ENCODE peak calls at places on chromosomes 11 and 22, in seven cellular contexts. U is brain microvascular endothelial cell, I is MM.1S, H is lower lobe of right lung, B is uterus, J is heart left ventricle, D is testis. O is an unnamed sample.

GRCh38 chr11:13595166-13595565 is 73.3 kb upstream of the FAR1 start:
- DNase-seq in B (no peak), J (no peak), U (peak; percentile 36), I (no peak), H (no peak), D (no peak), O (no peak)

GRCh38 chr11:34926101-34926830 is 9.8 kb downstream of the PDHX start:
- DNase-seq in J (no peak), I (peak; percentile 47), B (no peak), H (no peak), U (peak; percentile 24), D (no peak), O (no peak)

GRCh38 chr11:116467809-116468208 is 305.0 kb downstream of the BUD13 start:
- DNase-seq in I (no peak), U (no peak), H (no peak), J (no peak), D (no peak), B (no peak), O (no peak)

GRCh38 chr11:122317337-122317736 is 201.3 kb upstream of the BLID start:
- DNase-seq in H (no peak), B (peak; percentile 22), I (no peak), D (no peak), J (no peak), U (peak; percentile 79), O (no peak)

GRCh38 chr11:35259529-35259928 is 120.6 kb downstream of the CD44 start:
- DNase-seq in D (no peak), J (no peak), B (no peak), H (no peak), I (no peak), U (no peak), O (no peak)

GRCh38 chr11:10930224-10930960 is 72.5 kb upstream of the ZBED5 start:
- DNase-seq in B (no peak), D (peak; percentile 36), U (peak; percentile 4), H (no peak), I (no peak), J (no peak), O (no peak)

GRCh38 chr11:73582636-73583035 is 15.3 kb downstream of the FAM168A start:
- DNase-seq in I (no peak), U (no peak), H (no peak), J (no peak), B (no peak), D (no peak), O (no peak)

GRCh38 chr11:129785383-129786111 is 30.1 kb upstream of the TMEM45B start:
- DNase-seq in J (no peak), H (no peak), B (no peak), U (no peak), I (no peak), D (no peak), O (no peak)

GRCh38 chr22:30430933-30431332 is 5.4 kb downstream of the MTFP1 start:
- DNase-seq in B (no peak), U (no peak), D (no peak), J (no peak), I (no peak), H (no peak), O (no peak)

GRCh38 chr11:66112640-66113098 is 42.6 kb downstream of the PACS1 start:
- DNase-seq in U (peak; percentile 63), B (no peak), J (peak; percentile 35), I (no peak), H (no peak), D (no peak), O (no peak)
- H3K4me3 ChIP-seq in U (no peak overlapping the region), B (no peak overlapping the region), J (no peak overlapping the region), I (no peak overlapping the region), H (no peak overlapping the region), D (no peak overlapping the region), O (no peak overlapping the region)

GRCh38 chr22:42007922-42008321 is 9.3 kb downstream of the WBP2NL start:
- DNase-seq in U (no peak), I (no peak), J (no peak), D (no peak), H (no peak), B (no peak), O (no peak)
- H3K27me3 ChIP-seq in U (no peaks in the 10 kb centered on the region), I (no peaks in the 10 kb centered on the region), J (no peaks in the 10 kb centered on the region), D (no peaks in the 10 kb centered on the region), H (no peaks in the 10 kb centered on the region), B (no peaks in the 10 kb centered on the region), O (no peaks in the 10 kb centered on the region)

DNA sequence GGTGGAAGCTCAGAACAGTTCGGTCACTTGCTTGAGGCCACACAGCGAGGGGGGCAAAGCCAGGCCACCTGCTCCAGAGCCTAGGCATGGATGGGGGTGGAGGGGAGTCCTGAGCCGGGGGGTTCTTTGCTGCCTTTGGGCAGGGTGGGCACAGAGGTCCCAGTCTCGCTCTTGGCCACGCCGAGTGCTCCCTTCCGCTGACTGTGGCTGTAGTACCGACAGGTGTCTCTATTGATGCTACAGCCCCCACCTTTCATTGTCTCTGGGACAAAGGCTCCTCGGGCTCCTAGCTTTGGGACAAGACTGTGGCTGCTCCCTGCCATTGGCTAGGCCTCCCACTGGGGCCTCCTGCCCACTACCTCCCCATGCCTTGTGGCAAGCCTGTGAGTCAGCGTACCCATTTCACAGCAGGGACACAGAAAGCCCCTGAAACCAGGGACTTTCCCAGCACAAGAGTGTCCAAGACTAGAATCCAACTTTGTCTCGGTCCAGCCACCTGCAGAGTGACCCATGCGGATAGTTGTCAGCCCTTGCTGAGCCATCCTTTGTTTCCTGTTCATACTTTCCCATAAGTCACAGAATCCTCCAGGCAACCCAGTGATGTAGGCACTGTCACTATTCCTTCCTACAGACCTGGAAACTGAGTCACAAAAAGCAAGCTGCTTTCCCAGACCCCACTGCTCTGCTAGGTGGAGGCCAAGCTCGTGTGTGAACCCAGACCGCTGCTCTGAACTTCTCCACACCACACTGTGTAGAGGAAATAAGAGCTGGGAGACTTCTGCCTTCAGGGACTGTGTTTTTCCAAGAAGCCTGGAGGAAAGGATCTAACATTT is 17.2 kb downstream of the MYEOV start:
- DNase-seq in U (no peak), H (no peak), J (no peak), B (no peak), I (no peak), D (no peak), O (no peak)
- H3K4me3 ChIP-seq in U (no peak overlapping the region), H (no peak overlapping the region), J (no peak overlapping the region), B (no peak overlapping the region), I (no peak overlapping the region), D (no peak overlapping the region), O (no peak overlapping the region)

DNA sequence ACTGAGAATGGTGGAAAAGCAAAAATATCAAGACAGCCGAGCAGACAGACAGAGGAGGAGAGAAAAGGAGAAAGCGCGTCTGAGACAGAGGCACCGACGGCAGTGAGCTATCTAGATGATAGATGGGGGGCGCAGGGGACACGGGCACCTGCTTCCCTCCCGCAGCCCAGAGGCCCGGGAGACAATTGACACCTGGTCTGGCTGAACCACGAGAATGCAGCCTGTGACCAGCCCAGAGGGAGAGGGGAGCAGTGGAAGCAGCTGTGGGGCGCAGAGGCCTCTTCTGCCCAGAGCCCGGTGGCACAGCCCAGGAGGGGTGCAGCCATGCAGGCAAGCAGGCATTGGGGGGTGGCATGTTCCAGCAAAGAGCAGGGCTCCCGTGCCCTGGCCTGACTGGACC is 48.2 kb downstream of the ELFN2 start:
- DNase-seq in B (no peak), I (peak; percentile 39), U (no peak), J (no peak), D (no peak), H (no peak), O (no peak)
- H3K27me3 ChIP-seq in B (peaks cover 4% of the 10 kb centered on the region), I (peaks cover 32% of the 10 kb centered on the region), U (peaks cover 15% of the 10 kb centered on the region), J (peaks cover 19% of the 10 kb centered on the region), D (no peaks in the 10 kb centered on the region), H (peaks cover 50% of the 10 kb centered on the region), O (no peaks in the 10 kb centered on the region)

GRCh38 chr11:26073646-26074045 is 258.3 kb upstream of the ANO3 start:
- DNase-seq in U (no peak), B (no peak), D (no peak), H (no peak), I (no peak), J (no peak), O (no peak)
- H3K4me3 ChIP-seq in U (no peak overlapping the region), B (no peak overlapping the region), D (no peak overlapping the region), H (no peak overlapping the region), I (no peak overlapping the region), J (no peak overlapping the region), O (no peak overlapping the region)

DNA sequence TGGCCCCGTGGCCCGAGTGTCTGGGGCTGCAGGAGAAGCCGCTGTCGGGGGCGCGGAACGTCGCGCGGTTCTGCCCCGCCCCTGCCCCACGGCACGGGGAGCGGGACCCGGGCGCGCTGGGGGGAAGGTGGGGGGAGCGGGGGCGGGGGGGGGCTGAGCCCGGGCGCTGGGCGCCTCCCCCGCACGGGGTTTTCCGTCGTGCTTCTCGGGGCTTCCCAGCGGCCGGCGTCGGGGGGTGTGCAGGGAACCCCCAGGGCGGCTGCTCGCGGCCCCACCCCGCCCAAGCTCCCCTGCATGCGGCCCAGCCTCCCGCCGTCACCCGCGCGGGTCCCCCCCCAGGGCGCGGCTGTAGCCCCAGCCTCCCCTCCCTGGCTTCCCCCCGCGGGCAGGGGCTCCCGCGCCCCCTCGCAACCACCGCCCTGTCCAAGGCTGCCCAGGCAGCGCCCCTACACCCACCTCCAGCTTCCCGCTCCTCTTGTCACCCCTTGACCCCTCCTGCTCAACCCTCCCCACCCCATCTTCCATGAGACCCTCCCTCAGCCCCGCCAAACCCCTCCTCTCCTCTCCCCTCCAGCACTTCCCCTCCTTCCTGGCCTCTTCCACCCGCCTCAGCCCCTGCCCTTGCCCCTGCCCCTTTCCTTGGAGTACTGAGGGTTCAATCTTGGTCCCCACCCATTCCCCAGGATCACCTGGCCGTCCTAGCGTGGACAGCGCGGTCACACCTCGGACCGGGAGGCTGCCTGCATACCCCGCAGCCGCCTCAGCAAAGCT is 1.7 kb downstream of the IL17REL start:
- DNase-seq in J (no peak), B (no peak), I (no peak), D (no peak), H (peak; percentile 28), U (no peak), O (no peak)
- H3K27me3 ChIP-seq in J (peaks cover 25% of the 10 kb centered on the region), B (peaks cover 33% of the 10 kb centered on the region), I (peaks cover 86% of the 10 kb centered on the region), D (no peaks in the 10 kb centered on the region), H (peaks cover 65% of the 10 kb centered on the region), U (peaks cover 39% of the 10 kb centered on the region), O (no peaks in the 10 kb centered on the region)

GRCh38 chr11:86800956-86801264 is 568 bp downstream of the PRSS23 start:
- DNase-seq in I (no peak), J (no peak), H (no peak), B (no peak), D (no peak), U (no peak), O (no peak)

GRCh38 chr11:86803641-86804040 is 3.3 kb downstream of the PRSS23 start:
- DNase-seq in H (no peak), J (no peak), I (no peak), U (no peak), D (no peak), B (no peak), O (no peak)

GRCh38 chr11:86802146-86802545 is 1.8 kb downstream of the PRSS23 start:
- DNase-seq in B (no peak), H (no peak), J (no peak), I (no peak), U (no peak), D (no peak), O (no peak)

GRCh38 chr11:86803136-86803535 is 2.8 kb downstream of the PRSS23 start:
- DNase-seq in D (no peak), U (no peak), H (no peak), B (no peak), J (no peak), I (no peak), O (no peak)

DNA sequence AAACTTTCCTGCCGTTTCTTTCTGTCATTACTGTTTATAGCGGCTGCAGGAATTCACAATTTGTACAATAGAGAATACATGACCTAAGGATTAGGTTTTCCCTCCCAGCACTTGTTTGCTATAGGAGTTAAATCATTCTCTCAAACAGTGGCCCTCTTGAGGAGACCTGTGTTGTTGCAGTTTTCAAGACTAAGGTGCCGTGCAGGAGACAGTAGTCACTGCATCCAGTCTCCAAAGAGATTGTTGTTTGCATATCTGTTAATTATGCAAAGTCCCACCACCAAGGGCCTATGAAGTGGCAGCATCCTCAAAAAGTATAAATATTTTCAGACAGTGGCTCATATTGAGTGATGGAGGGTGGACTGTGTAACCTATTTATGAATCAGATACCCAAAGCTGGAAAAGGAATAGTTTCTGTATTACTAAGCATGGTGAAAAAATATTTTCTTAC is 2.3 kb downstream of the PRSS23 start:
- DNase-seq in J (no peak), B (no peak), D (peak; percentile 56), U (no peak), I (peak; percentile 56), H (no peak), O (no peak)
- H3K4me3 ChIP-seq in J (peak overlapping the region; percentile 15), B (peak overlapping the region; percentile 60), D (no peak overlapping the region), U (peak overlapping the region; percentile 84), I (no peak overlapping the region), H (peak overlapping the region; percentile 61), O (peak overlapping the region; percentile 78)